ENCODE peak calls at places on chromosomes 1 and 21, in four cellular contexts. L is activated CD4-positive, alpha-beta T cell treated with anti-CD3 and anti-CD28 coated beads for 36 hours; I is HuH-7.5; A is stimulated activated CD8-positive, alpha-beta memory T cell treated with anti-CD3 and anti-CD28 coated beads, Interleukin-4, amount 100 ng/mL, for 1 hour. K is an unnamed sample.

GRCh38 chr21:29299046-29299905 is 554 bp downstream of the BACH1 start:
- DNase-seq in L (peak; percentile 85), I (peak; percentile 33), A (peak; percentile 41), K (peak; percentile 90)

GRCh38 chr1:903721-904270 is 19.9 kb upstream of the SAMD11 start:
- DNase-seq in L (no peak), I (no peak), A (no peak), K (peak; percentile 51)

GRCh38 chr1:42999308-42999707 is 40.6 kb upstream of the SLC2A1 start:
- DNase-seq in L (no peak), I (no peak), A (no peak), K (no peak)

GRCh38 chr1:58739851-58740466 is 40.1 kb upstream of the MYSM1 start:
- DNase-seq in L (no peak), I (no peak), A (no peak), K (no peak)

GRCh38 chr1:108610073-108610472 is 50.2 kb downstream of the EEIG2 start:
- DNase-seq in L (no peak), I (no peak), A (no peak), K (no peak)

GRCh38 chr1:206911064-206911663 is 10.6 kb downstream of the FCMR start:
- DNase-seq in L (peak; percentile 55), I (peak; percentile 65), A (no peak), K (no peak)

GRCh38 chr21:31459457-31459856 is 115.4 kb upstream of the TIAM1 start:
- DNase-seq in L (no peak), I (no peak), A (no peak), K (no peak)

GRCh38 chr1:183473286-183473536 is 912 bp downstream of the SMG7 start:
- DNase-seq in L (peak; percentile 24), I (no peak), A (no peak), K (no peak)

GRCh38 chr1:30804381-30804780 is 46.8 kb upstream of the LAPTM5 start:
- DNase-seq in L (no peak), I (no peak), A (no peak), K (no peak)

GRCh38 chr1:229410692-229411433 is 23.0 kb downstream of the ACTA1 start:
- DNase-seq in L (peak; percentile 61), I (no peak), A (no peak), K (peak; percentile 90)

GRCh38 chr1:17097787-17098186 is 21.5 kb downstream of the PADI2 start:
- DNase-seq in L (no peak), I (no peak), A (no peak), K (no peak)

GRCh38 chr1:9473032-9473792 is 66.1 kb upstream of the SLC25A33 start:
- DNase-seq in L (peak; percentile 42), I (peak; percentile 31), A (no peak), K (peak; percentile 88)

K was measured in aorta.